ENCODE peak calls at places on chromosomes 12 and 14, in nine cellular contexts. W, I, H, L, F, M, X, E and D are unnamed samples.

GRCh38 chr12:105235299-105235746 is 651 bp downstream of the APPL2 start:
- DNase-seq in W (no peak), I (no peak), H (no peak), L (no peak), F (peak; percentile 50), M (no peak), X (no peak), E (peak; percentile 25), D (no peak)

GRCh38 chr12:31526158-31526546 is 64.8 kb downstream of the DENND5B start:
- DNase-seq in W (no peak), I (no peak), H (no peak), L (no peak), F (no peak), M (no peak), X (no peak), E (no peak), D (no peak)

GRCh38 chr12:95248604-95249355 is 31.2 kb downstream of the VEZT start:
- DNase-seq in W (no peak), I (no peak), H (peak; percentile 28), L (no peak), F (peak; percentile 18), M (no peak), X (no peak), E (peak; percentile 46), D (no peak)

GRCh38 chr12:110619534-110619953 is 5.6 kb downstream of the TCTN1 start:
- DNase-seq in W (no peak), I (no peak), H (no peak), L (no peak), F (no peak), M (no peak), X (no peak), E (peak; percentile 26), D (no peak)

GRCh38 chr12:27866382-27867101 is 86.5 kb upstream of the MANSC4 start:
- DNase-seq in W (no peak), I (no peak), H (no peak), L (no peak), F (no peak), M (no peak), X (no peak), E (peak; percentile 49), D (no peak)

GRCh38 chr12:14618990-14619389 is 51.3 kb upstream of the PLBD1 start:
- DNase-seq in W (no peak), I (peak; percentile 9), H (peak; percentile 51), L (no peak), F (peak; percentile 19), M (no peak), X (no peak), E (peak; percentile 5), D (no peak)

GRCh38 chr14:36214476-36215216 is 38.1 kb upstream of the PTCSC3 start:
- DNase-seq in W (no peak), I (no peak), H (no peak), L (no peak), F (no peak), M (no peak), X (no peak), E (no peak), D (no peak)

GRCh38 chr12:4214912-4215861 is 58.4 kb upstream of the CCND2 start:
- DNase-seq in W (no peak), I (peak; percentile 60), H (no peak), L (peak; percentile 90), F (no peak), M (no peak), X (peak; percentile 64), E (no peak), D (no peak)

GRCh38 chr12:88553941-88554658 is 26.2 kb downstream of the KITLG start:
- DNase-seq in W (peak; percentile 49), I (no peak), H (no peak), L (no peak), F (peak; percentile 87), M (peak; percentile 73), X (no peak), E (peak; percentile 12), D (no peak)

GRCh38 chr12:130838284-130838950 is 633 bp downstream of the STX2 start:
- DNase-seq in W (no peak), I (peak; percentile 56), H (peak; percentile 65), L (no peak), F (peak; percentile 26), M (peak; percentile 25), X (peak; percentile 25), E (no peak), D (no peak)

GRCh38 chr14:22200977-22201605 is 387.9 kb downstream of the DAD1 start:
- DNase-seq in W (peak; percentile 46), I (peak; percentile 8), H (peak; percentile 86), L (no peak), F (peak; percentile 49), M (no peak), X (no peak), E (no peak), D (peak; percentile 27)

GRCh38 chr14:28301179-28301578 is 465.4 kb upstream of the FOXG1 start:
- DNase-seq in W (no peak), I (no peak), H (no peak), L (no peak), F (no peak), M (no peak), X (no peak), E (no peak), D (no peak)

GRCh38 chr14:52117433-52117832 is 48.6 kb upstream of the NID2 start:
- DNase-seq in W (no peak), I (no peak), H (no peak), L (peak; percentile 50), F (no peak), M (no peak), X (no peak), E (no peak), D (no peak)

GRCh38 chr12:49283541-49284429 is 11.2 kb upstream of the PRPH start:
- DNase-seq in W (no peak), I (no peak), H (peak; percentile 47), L (peak; percentile 54), F (no peak), M (no peak), X (no peak), E (peak; percentile 34), D (no peak)

GRCh38 chr14:90105756-90106155 is 44.0 kb downstream of the KCNK13 start:
- DNase-seq in W (no peak), I (no peak), H (no peak), L (no peak), F (no peak), M (no peak), X (no peak), E (no peak), D (no peak)

GRCh38 chr14:31418440-31418839 is 1.9 kb downstream of the HEATR5A start:
- DNase-seq in W (no peak), I (no peak), H (no peak), L (no peak), F (no peak), M (no peak), X (no peak), E (no peak), D (no peak)

DNA sequence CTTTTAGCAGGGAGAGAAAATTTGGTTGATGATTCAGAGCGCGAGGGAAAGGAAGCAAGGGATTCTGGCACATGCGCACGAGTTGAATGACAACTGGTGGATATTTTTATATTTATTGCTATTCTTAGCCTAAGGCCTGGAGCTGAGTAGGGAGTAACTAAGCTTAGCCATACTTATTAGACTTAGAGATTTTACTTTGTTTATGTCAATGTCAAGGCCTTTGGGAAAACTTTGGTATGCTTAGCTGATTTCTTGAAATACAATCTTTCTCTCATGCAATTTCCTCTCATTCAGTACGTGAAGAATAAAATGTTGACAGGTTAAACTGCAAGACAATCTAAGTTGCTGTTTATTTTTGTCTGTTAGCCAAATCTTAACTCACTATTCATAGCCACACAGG is 101.1 kb downstream of the CRADD start:
- DNase-seq in W (no peak), I (no peak), H (no peak), L (no peak), F (peak; percentile 82), M (peak; percentile 34), X (no peak), E (no peak), D (no peak)
- TF ChIP-seq POLR2AphosphoS5 in W (no peak), I (no peak), H (no peak), L (no peak), F (no peak), M (peak; percentile 72), X (peak; percentile 39), E (no peak), D (no peak)

GRCh38 chr12:51118706-51119105 is 35.3 kb upstream of the CSRNP2 start:
- DNase-seq in W (peak; percentile 86), I (no peak), H (no peak), L (no peak), F (no peak), M (no peak), X (no peak), E (no peak), D (peak; percentile 80)
- TF ChIP-seq POLR2AphosphoS5 in W (peak; percentile 57), I (no peak), H (no peak), L (no peak), F (no peak), M (no peak), X (no peak), E (no peak), D (no peak)

DNA sequence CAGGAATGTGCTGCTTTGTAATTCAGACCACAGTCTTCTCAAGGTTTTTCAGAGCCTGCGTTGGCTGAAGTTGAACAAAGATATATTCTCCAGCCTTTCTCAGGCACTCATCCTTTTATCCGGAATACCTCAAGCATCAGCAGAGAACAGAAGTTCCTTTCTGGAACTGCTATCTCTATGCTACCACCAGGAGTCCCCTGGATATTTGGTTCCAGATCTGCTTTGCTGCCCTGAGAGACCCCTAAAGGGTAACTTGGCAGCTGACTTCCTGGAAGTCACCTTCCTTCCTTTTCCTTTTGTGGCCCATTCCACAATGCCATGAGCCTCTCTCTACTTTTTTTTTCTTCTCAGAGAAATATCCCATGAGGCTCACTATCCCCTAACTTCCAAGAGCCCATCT is 188.2 kb downstream of the PLCZ1 start:
- DNase-seq in W (no peak), I (no peak), H (peak; percentile 61), L (no peak), F (no peak), M (no peak), X (no peak), E (no peak), D (no peak)
- TF ChIP-seq POLR2AphosphoS5 in W (no peak), I (no peak), H (no peak), L (no peak), F (no peak), M (no peak), X (no peak), E (no peak), D (no peak)

GRCh38 chr12:56836800-56837663 is 73.9 kb downstream of the HSD17B6 start:
- DNase-seq in W (no peak), I (peak; percentile 41), H (no peak), L (no peak), F (no peak), M (no peak), X (no peak), E (no peak), D (no peak)

GRCh38 chr12:56834886-56835285 is 71.8 kb downstream of the HSD17B6 start:
- DNase-seq in W (no peak), I (no peak), H (no peak), L (no peak), F (no peak), M (no peak), X (no peak), E (no peak), D (no peak)

GRCh38 chr12:56833780-56834179 is 70.7 kb downstream of the HSD17B6 start:
- DNase-seq in W (no peak), I (peak; percentile 26), H (no peak), L (no peak), F (no peak), M (no peak), X (no peak), E (no peak), D (no peak)

GRCh38 chr12:56838602-56839488 is 75.7 kb downstream of the HSD17B6 start:
- DNase-seq in W (no peak), I (no peak), H (no peak), L (no peak), F (no peak), M (no peak), X (no peak), E (no peak), D (no peak)

GRCh38 chr12:56836317-56836716 is 73.2 kb downstream of the HSD17B6 start:
- DNase-seq in W (no peak), I (no peak), H (no peak), L (no peak), F (no peak), M (peak; percentile 44), X (peak; percentile 18), E (no peak), D (no peak)
- TF ChIP-seq POLR2AphosphoS5 in W (no peak), I (no peak), H (no peak), L (no peak), F (no peak), M (peak; percentile 45), X (no peak), E (no peak), D (no peak)